ENCODE peak calls at places on chromosomes 16 and 17, in seven cellular contexts. One of them, this sample, is unnamed. For H3K4me1 and H3K36me3, the result is how much of the 10 kb centered on the place peaks cover.

GRCh38 chr16:7482596-7483290 is 150.1 kb downstream of the RBFOX1 start:
- DNase-seq in transverse colon: no peak
- DNase-seq in SK-N-SH: no peak
- DNase-seq in sigmoid colon: no peak
- DNase-seq in stomach: no peak
- DNase-seq in K562: no peak
- DNase-seq in H1: no peak
- DNase-seq in this sample: no peak

GRCh38 chr16:87847785-87848675 is 21.3 kb downstream of the SLC7A5 start:
- DNase-seq in stomach: peak
- DNase-seq in sigmoid colon: no peak
- DNase-seq in transverse colon: peak
- DNase-seq in SK-N-SH: no peak
- DNase-seq in H1: no peak
- DNase-seq in K562: no peak
- DNase-seq in this sample: no peak

GRCh38 chr17:28519236-28519635 is 13.1 kb downstream of the FOXN1 start:
- DNase-seq in SK-N-SH: no peak
- DNase-seq in sigmoid colon: no peak
- DNase-seq in H1: no peak
- DNase-seq in K562: no peak
- DNase-seq in stomach: no peak
- DNase-seq in transverse colon: peak
- DNase-seq in this sample: no peak

GRCh38 chr17:79547586-79547985 is 63.3 kb downstream of the RBFOX3 start:
- DNase-seq in K562: no peak
- DNase-seq in transverse colon: no peak
- DNase-seq in sigmoid colon: peak
- DNase-seq in stomach: no peak
- DNase-seq in SK-N-SH: no peak
- DNase-seq in H1: no peak
- DNase-seq in this sample: peak

GRCh38 chr16:68393333-68393732 is 55.0 kb downstream of the SMPD3 start:
- DNase-seq in stomach: no peak
- DNase-seq in sigmoid colon: no peak
- DNase-seq in K562: no peak
- DNase-seq in SK-N-SH: no peak
- DNase-seq in transverse colon: no peak
- DNase-seq in H1: no peak
- DNase-seq in this sample: no peak

GRCh38 chr16:31451681-31452351 is 7.5 kb upstream of the ARMC5 start:
- DNase-seq in sigmoid colon: peak
- DNase-seq in transverse colon: no peak
- DNase-seq in K562: peak
- DNase-seq in H1: no peak
- DNase-seq in stomach: peak
- DNase-seq in SK-N-SH: peak
- DNase-seq in this sample: peak

GRCh38 chr17:27531469-27531948 is 75.3 kb downstream of the KSR1 start:
- DNase-seq in sigmoid colon: peak
- DNase-seq in H1: no peak
- DNase-seq in K562: no peak
- DNase-seq in transverse colon: no peak
- DNase-seq in SK-N-SH: no peak
- DNase-seq in stomach: no peak
- DNase-seq in this sample: no peak

GRCh38 chr16:57755061-57755684 is 19.6 kb downstream of the KATNB1 start:
- DNase-seq in sigmoid colon: no peak
- DNase-seq in stomach: no peak
- DNase-seq in K562: no peak
- DNase-seq in transverse colon: no peak
- DNase-seq in H1: peak
- DNase-seq in SK-N-SH: no peak
- DNase-seq in this sample: no peak

GRCh38 chr17:7133424-7133823 is 18.8 kb upstream of the ASGR2 start:
- DNase-seq in SK-N-SH: peak
- DNase-seq in H1: no peak
- DNase-seq in stomach: no peak
- DNase-seq in transverse colon: peak
- DNase-seq in sigmoid colon: no peak
- DNase-seq in K562: peak
- DNase-seq in this sample: no peak

GRCh38 chr16:29745853-29746345 is at the start of gene C16orf54:
- DNase-seq in H1: peak
- DNase-seq in stomach: peak
- DNase-seq in K562: no peak
- DNase-seq in transverse colon: peak
- DNase-seq in SK-N-SH: no peak
- DNase-seq in sigmoid colon: peak
- DNase-seq in this sample: peak

GRCh38 chr16:593406-593805 is 3.5 kb downstream of the RAB40C start:
- DNase-seq in K562: no peak
- DNase-seq in H1: no peak
- DNase-seq in sigmoid colon: no peak
- DNase-seq in stomach: peak
- DNase-seq in SK-N-SH: no peak
- DNase-seq in transverse colon: peak
- DNase-seq in this sample: no peak

GRCh38 chr17:73539176-73539575 is 105.1 kb downstream of the SDK2 start:
- DNase-seq in transverse colon: no peak
- DNase-seq in stomach: no peak
- DNase-seq in H1: no peak
- DNase-seq in K562: no peak
- DNase-seq in sigmoid colon: no peak
- DNase-seq in SK-N-SH: peak
- DNase-seq in this sample: no peak

GRCh38 chr16:69057400-69058378 is 47.8 kb upstream of the HAS3 start:
- DNase-seq in K562: no peak
- DNase-seq in transverse colon: no peak
- DNase-seq in stomach: no peak
- DNase-seq in sigmoid colon: peak
- DNase-seq in SK-N-SH: peak
- DNase-seq in H1: no peak
- DNase-seq in this sample: no peak

GRCh38 chr16:3101018-3101840 is 2.1 kb upstream of the ZSCAN10 start:
- DNase-seq in K562: peak
- DNase-seq in stomach: no peak
- DNase-seq in SK-N-SH: peak
- DNase-seq in sigmoid colon: no peak
- DNase-seq in transverse colon: no peak
- DNase-seq in H1: peak
- DNase-seq in this sample: no peak

GRCh38 chr16:2142942-2143868 is 5.2 kb upstream of the RAB26 start:
- DNase-seq in K562: peak
- DNase-seq in H1: peak
- DNase-seq in stomach: no peak
- DNase-seq in sigmoid colon: no peak
- DNase-seq in transverse colon: no peak
- DNase-seq in SK-N-SH: no peak
- DNase-seq in this sample: no peak

GRCh38 chr17:81161972-81162371 is 3.3 kb upstream of the PVALEF start:
- DNase-seq in SK-N-SH: no peak
- DNase-seq in sigmoid colon: no peak
- DNase-seq in transverse colon: no peak
- DNase-seq in K562: no peak
- DNase-seq in stomach: no peak
- DNase-seq in H1: no peak
- DNase-seq in this sample: no peak

GRCh38 chr16:74563828-74564263 is 43.1 kb downstream of the GLG1 start:
- DNase-seq in SK-N-SH: no peak
- DNase-seq in stomach: peak
- DNase-seq in K562: peak
- DNase-seq in transverse colon: no peak
- DNase-seq in sigmoid colon: no peak
- DNase-seq in H1: no peak
- DNase-seq in this sample: no peak

DNA sequence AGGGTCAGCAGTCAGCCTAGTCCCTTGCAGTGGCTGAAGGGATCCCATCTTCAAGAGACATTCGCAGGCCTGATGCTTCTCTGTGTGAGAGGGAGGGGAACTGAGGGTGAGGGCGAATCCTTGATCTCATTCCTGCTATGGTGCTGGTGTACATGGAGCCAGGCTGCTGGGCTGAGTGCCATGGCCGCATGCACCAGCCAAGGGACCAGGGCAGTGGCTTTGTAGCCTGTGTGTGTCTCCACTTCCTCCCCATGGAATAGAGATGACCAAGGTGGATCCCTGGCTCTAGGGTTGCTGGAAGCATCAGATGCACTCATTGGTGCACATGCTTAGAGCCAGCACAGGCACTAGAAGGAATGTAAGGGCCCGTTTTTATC is 195.0 kb downstream of the FOXL1 start:
- DNase-seq in stomach: no peak
- DNase-seq in SK-N-SH: no peak
- DNase-seq in sigmoid colon: peak
- DNase-seq in K562: no peak
- DNase-seq in transverse colon: no peak
- DNase-seq in H1: no peak
- DNase-seq in this sample: no peak
- H3K4me1 ChIP-seq in stomach: under half
- H3K4me1 ChIP-seq in SK-N-SH: under half
- H3K4me1 ChIP-seq in sigmoid colon: under half
- H3K4me1 ChIP-seq in K562: under half
- H3K4me1 ChIP-seq in transverse colon: under half
- H3K4me1 ChIP-seq in H1: under half
- H3K4me1 ChIP-seq in this sample: under half

GRCh38 chr17:62581769-62582168 is 45.7 kb upstream of the MRC2 start:
- DNase-seq in K562: no peak
- DNase-seq in stomach: no peak
- DNase-seq in sigmoid colon: no peak
- DNase-seq in SK-N-SH: no peak
- DNase-seq in H1: no peak
- DNase-seq in transverse colon: no peak
- DNase-seq in this sample: no peak

GRCh38 chr17:62576382-62576781 is 51.1 kb upstream of the MRC2 start:
- DNase-seq in K562: no peak
- DNase-seq in H1: no peak
- DNase-seq in SK-N-SH: no peak
- DNase-seq in stomach: no peak
- DNase-seq in sigmoid colon: no peak
- DNase-seq in transverse colon: no peak
- DNase-seq in this sample: no peak

GRCh38 chr17:62578757-62579487 is 48.5 kb upstream of the MRC2 start:
- DNase-seq in transverse colon: no peak
- DNase-seq in H1: no peak
- DNase-seq in K562: no peak
- DNase-seq in stomach: no peak
- DNase-seq in sigmoid colon: no peak
- DNase-seq in SK-N-SH: peak
- DNase-seq in this sample: no peak

DNA sequence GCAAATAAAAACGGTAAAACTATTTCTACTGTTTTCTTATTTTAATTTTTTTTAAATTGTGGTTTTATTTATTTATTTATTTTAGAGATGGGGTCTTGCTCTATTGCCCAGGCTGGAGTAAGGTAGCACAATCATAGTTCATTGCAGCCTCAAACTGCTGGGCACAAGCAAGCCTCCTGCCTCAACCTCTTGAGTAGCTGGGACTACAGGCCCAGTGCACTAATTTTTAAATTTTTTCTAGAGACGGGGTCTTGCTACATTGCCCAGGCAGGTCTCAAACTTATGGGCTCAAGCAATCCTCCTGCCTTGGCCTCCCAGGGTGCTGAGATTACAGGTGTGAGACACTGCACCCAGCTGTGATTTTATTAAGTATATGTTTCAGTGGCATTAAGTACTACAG is 46.5 kb upstream of the MRC2 start:
- DNase-seq in K562: no peak
- DNase-seq in transverse colon: no peak
- DNase-seq in stomach: no peak
- DNase-seq in H1: no peak
- DNase-seq in sigmoid colon: no peak
- DNase-seq in SK-N-SH: no peak
- DNase-seq in this sample: no peak
- H3K36me3 ChIP-seq in K562: half or more
- H3K36me3 ChIP-seq in transverse colon: under half
- H3K36me3 ChIP-seq in stomach: half or more
- H3K36me3 ChIP-seq in H1: under half
- H3K36me3 ChIP-seq in sigmoid colon: under half
- H3K36me3 ChIP-seq in SK-N-SH: half or more
- H3K36me3 ChIP-seq in this sample: half or more

GRCh38 chr17:33287096-33287495 is 6.0 kb downstream of the ASIC2 start:
- DNase-seq in stomach: no peak
- DNase-seq in K562: no peak
- DNase-seq in SK-N-SH: no peak
- DNase-seq in H1: no peak
- DNase-seq in transverse colon: no peak
- DNase-seq in sigmoid colon: no peak
- DNase-seq in this sample: no peak

GRCh38 chr17:33285413-33285812 is 7.7 kb downstream of the ASIC2 start:
- DNase-seq in transverse colon: no peak
- DNase-seq in H1: no peak
- DNase-seq in sigmoid colon: no peak
- DNase-seq in K562: no peak
- DNase-seq in stomach: no peak
- DNase-seq in SK-N-SH: no peak
- DNase-seq in this sample: no peak

GRCh38 chr17:33288954-33289353 is 4.1 kb downstream of the ASIC2 start:
- DNase-seq in K562: peak
- DNase-seq in SK-N-SH: no peak
- DNase-seq in sigmoid colon: no peak
- DNase-seq in H1: no peak
- DNase-seq in stomach: no peak
- DNase-seq in transverse colon: no peak
- DNase-seq in this sample: no peak

GRCh38 chr17:33284022-33284421 is 9.1 kb downstream of the ASIC2 start:
- DNase-seq in SK-N-SH: no peak
- DNase-seq in transverse colon: peak
- DNase-seq in H1: no peak
- DNase-seq in K562: no peak
- DNase-seq in stomach: peak
- DNase-seq in sigmoid colon: peak
- DNase-seq in this sample: no peak
- TF ChIP-seq POLR2AphosphoS5 in SK-N-SH: no peak
- TF ChIP-seq POLR2AphosphoS5 in transverse colon: no peak
- TF ChIP-seq POLR2AphosphoS5 in H1: no peak
- TF ChIP-seq POLR2AphosphoS5 in K562: no peak
- TF ChIP-seq POLR2AphosphoS5 in stomach: peak
- TF ChIP-seq POLR2AphosphoS5 in sigmoid colon: peak
- TF ChIP-seq POLR2AphosphoS5 in this sample: no peak

DNA sequence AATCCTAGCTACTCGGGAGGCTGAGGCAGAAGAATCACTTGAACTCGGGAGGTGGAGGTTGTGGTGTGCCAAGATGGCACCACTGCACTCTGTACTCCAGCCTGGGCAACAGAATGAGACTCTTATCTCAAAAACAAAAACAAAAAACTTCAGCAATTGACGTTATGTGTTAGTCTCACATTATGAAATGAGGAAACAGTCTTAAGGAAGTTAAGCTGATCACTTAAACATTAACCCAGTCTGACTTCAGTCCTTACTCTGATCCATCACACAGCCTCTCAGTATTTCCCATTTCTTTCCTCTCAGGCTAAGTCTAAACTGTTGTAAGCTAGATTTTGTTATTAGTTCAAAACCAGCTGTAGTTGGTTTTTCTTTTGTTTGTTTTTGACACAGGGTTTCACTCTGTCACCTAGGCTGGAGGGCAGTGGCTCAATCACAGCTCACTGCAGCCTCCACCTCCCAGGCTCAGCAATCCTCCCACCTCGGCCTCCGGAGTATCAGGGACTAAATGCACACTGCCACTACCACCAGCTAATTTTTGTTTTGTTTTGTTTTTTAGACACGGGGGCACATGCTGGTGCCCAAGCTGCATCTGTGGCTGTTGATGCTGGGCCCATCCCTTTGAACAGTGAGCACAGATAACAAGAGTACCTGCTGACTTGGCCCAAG is 6.3 kb downstream of the JPT1 start:
- DNase-seq in sigmoid colon: no peak
- DNase-seq in K562: no peak
- DNase-seq in stomach: no peak
- DNase-seq in H1: no peak
- DNase-seq in SK-N-SH: no peak
- DNase-seq in transverse colon: peak
- DNase-seq in this sample: no peak
- H3K4me1 ChIP-seq in sigmoid colon: under half
- H3K4me1 ChIP-seq in K562: under half
- H3K4me1 ChIP-seq in stomach: under half
- H3K4me1 ChIP-seq in H1: under half
- H3K4me1 ChIP-seq in SK-N-SH: under half
- H3K4me1 ChIP-seq in transverse colon: under half
- H3K4me1 ChIP-seq in this sample: under half